ENCODE peak calls at places on chromosome 1, in ten cellular contexts. One of them, this sample, is unnamed. For H3K4me1 and H3K27me3, the result is how much of the 10 kb centered on the place peaks cover.

GRCh38 chr1:37861151-37861550 is 1.8 kb upstream of the MTF1 start:
- DNase-seq in pancreas: no peak
- DNase-seq in lower lobe of right lung: no peak
- DNase-seq in IMR-90: no peak
- DNase-seq in RWPE2: no peak
- DNase-seq in Peyer's patch: no peak
- DNase-seq in K562: no peak
- DNase-seq in hepatocyte: no peak
- DNase-seq in psoas muscle: no peak
- DNase-seq in spleen: no peak
- DNase-seq in this sample: peak

GRCh38 chr1:72282271-72282656 is at the start of gene NEGR1:
- DNase-seq in lower lobe of right lung: peak
- DNase-seq in K562: no peak
- DNase-seq in RWPE2: peak
- DNase-seq in hepatocyte: peak
- DNase-seq in spleen: peak
- DNase-seq in psoas muscle: peak
- DNase-seq in pancreas: peak
- DNase-seq in Peyer's patch: peak
- DNase-seq in IMR-90: peak
- DNase-seq in this sample: peak

GRCh38 chr1:53198241-53198651 is 1.6 kb downstream of the CPT2 start:
- DNase-seq in pancreas: no peak
- DNase-seq in Peyer's patch: peak
- DNase-seq in spleen: no peak
- DNase-seq in RWPE2: no peak
- DNase-seq in K562: no peak
- DNase-seq in lower lobe of right lung: no peak
- DNase-seq in hepatocyte: peak
- DNase-seq in psoas muscle: no peak
- DNase-seq in IMR-90: no peak
- DNase-seq in this sample: peak

GRCh38 chr1:117897551-117897950 is 31.9 kb downstream of the GDAP2 start:
- DNase-seq in K562: no peak
- DNase-seq in psoas muscle: no peak
- DNase-seq in Peyer's patch: no peak
- DNase-seq in IMR-90: peak
- DNase-seq in spleen: no peak
- DNase-seq in hepatocyte: no peak
- DNase-seq in RWPE2: no peak
- DNase-seq in pancreas: no peak
- DNase-seq in lower lobe of right lung: no peak
- DNase-seq in this sample: no peak

GRCh38 chr1:69915347-69915746 is 290.0 kb downstream of the LRRC40 start:
- DNase-seq in Peyer's patch: no peak
- DNase-seq in pancreas: no peak
- DNase-seq in spleen: no peak
- DNase-seq in psoas muscle: no peak
- DNase-seq in RWPE2: no peak
- DNase-seq in hepatocyte: no peak
- DNase-seq in lower lobe of right lung: no peak
- DNase-seq in K562: no peak
- DNase-seq in IMR-90: peak
- DNase-seq in this sample: no peak

GRCh38 chr1:110309768-110310167 is 29.4 kb upstream of the RBM15 start:
- DNase-seq in pancreas: no peak
- DNase-seq in RWPE2: no peak
- DNase-seq in psoas muscle: no peak
- DNase-seq in IMR-90: peak
- DNase-seq in Peyer's patch: no peak
- DNase-seq in lower lobe of right lung: no peak
- DNase-seq in spleen: no peak
- DNase-seq in hepatocyte: peak
- DNase-seq in K562: no peak
- DNase-seq in this sample: no peak

GRCh38 chr1:77347646-77348045 is 65.8 kb downstream of the AK5 start:
- DNase-seq in Peyer's patch: no peak
- DNase-seq in pancreas: no peak
- DNase-seq in IMR-90: peak
- DNase-seq in lower lobe of right lung: no peak
- DNase-seq in psoas muscle: no peak
- DNase-seq in RWPE2: no peak
- DNase-seq in spleen: no peak
- DNase-seq in hepatocyte: peak
- DNase-seq in K562: peak
- DNase-seq in this sample: peak

GRCh38 chr1:162854245-162854860 is 6.6 kb downstream of the CCDC190 start:
- DNase-seq in Peyer's patch: peak
- DNase-seq in spleen: no peak
- DNase-seq in lower lobe of right lung: peak
- DNase-seq in pancreas: peak
- DNase-seq in psoas muscle: peak
- DNase-seq in K562: peak
- DNase-seq in IMR-90: peak
- DNase-seq in RWPE2: no peak
- DNase-seq in hepatocyte: peak
- DNase-seq in this sample: no peak

GRCh38 chr1:230864441-230864840 is 3.9 kb downstream of the C1orf198 start:
- DNase-seq in psoas muscle: no peak
- DNase-seq in spleen: peak
- DNase-seq in Peyer's patch: no peak
- DNase-seq in lower lobe of right lung: no peak
- DNase-seq in RWPE2: no peak
- DNase-seq in IMR-90: no peak
- DNase-seq in hepatocyte: no peak
- DNase-seq in pancreas: no peak
- DNase-seq in K562: no peak
- DNase-seq in this sample: no peak

GRCh38 chr1:29489471-29489870 is 253.1 kb downstream of the PTPRU start:
- DNase-seq in hepatocyte: no peak
- DNase-seq in psoas muscle: no peak
- DNase-seq in Peyer's patch: no peak
- DNase-seq in lower lobe of right lung: no peak
- DNase-seq in spleen: no peak
- DNase-seq in RWPE2: no peak
- DNase-seq in pancreas: no peak
- DNase-seq in K562: no peak
- DNase-seq in IMR-90: no peak
- DNase-seq in this sample: no peak

GRCh38 chr1:35031103-35031452 is 667 bp downstream of the ZMYM6 start:
- DNase-seq in Peyer's patch: peak
- DNase-seq in hepatocyte: peak
- DNase-seq in psoas muscle: peak
- DNase-seq in pancreas: no peak
- DNase-seq in lower lobe of right lung: no peak
- DNase-seq in RWPE2: no peak
- DNase-seq in K562: peak
- DNase-seq in spleen: peak
- DNase-seq in IMR-90: peak
- DNase-seq in this sample: peak

GRCh38 chr1:93150729-93151128 is 29.5 kb downstream of the TMED5 start:
- DNase-seq in IMR-90: no peak
- DNase-seq in spleen: no peak
- DNase-seq in hepatocyte: no peak
- DNase-seq in RWPE2: no peak
- DNase-seq in Peyer's patch: no peak
- DNase-seq in K562: no peak
- DNase-seq in pancreas: no peak
- DNase-seq in psoas muscle: no peak
- DNase-seq in lower lobe of right lung: no peak
- DNase-seq in this sample: no peak

GRCh38 chr1:53546409-53547155 is 87.4 kb downstream of the DMRTB1 start:
- DNase-seq in K562: no peak
- DNase-seq in IMR-90: no peak
- DNase-seq in psoas muscle: no peak
- DNase-seq in pancreas: no peak
- DNase-seq in hepatocyte: no peak
- DNase-seq in RWPE2: peak
- DNase-seq in Peyer's patch: peak
- DNase-seq in lower lobe of right lung: peak
- DNase-seq in spleen: peak
- DNase-seq in this sample: no peak

GRCh38 chr1:27519341-27520258 is 29.6 kb upstream of the WASF2 start:
- DNase-seq in pancreas: peak
- DNase-seq in IMR-90: no peak
- DNase-seq in Peyer's patch: peak
- DNase-seq in RWPE2: no peak
- DNase-seq in K562: no peak
- DNase-seq in psoas muscle: no peak
- DNase-seq in hepatocyte: no peak
- DNase-seq in spleen: peak
- DNase-seq in lower lobe of right lung: no peak
- DNase-seq in this sample: no peak

GRCh38 chr1:43185021-43185420 is 12.9 kb downstream of the CFAP57 start:
- DNase-seq in hepatocyte: no peak
- DNase-seq in psoas muscle: no peak
- DNase-seq in spleen: no peak
- DNase-seq in pancreas: no peak
- DNase-seq in IMR-90: no peak
- DNase-seq in K562: no peak
- DNase-seq in Peyer's patch: no peak
- DNase-seq in RWPE2: no peak
- DNase-seq in lower lobe of right lung: no peak
- DNase-seq in this sample: no peak
- TF ChIP-seq CTCF in hepatocyte: no peak
- TF ChIP-seq CTCF in psoas muscle: no peak
- TF ChIP-seq CTCF in spleen: no peak
- TF ChIP-seq CTCF in pancreas: no peak
- TF ChIP-seq CTCF in IMR-90: no peak
- TF ChIP-seq CTCF in K562: no peak
- TF ChIP-seq CTCF in Peyer's patch: no peak
- TF ChIP-seq CTCF in RWPE2: no peak
- TF ChIP-seq CTCF in lower lobe of right lung: no peak
- TF ChIP-seq CTCF in this sample: no peak

DNA sequence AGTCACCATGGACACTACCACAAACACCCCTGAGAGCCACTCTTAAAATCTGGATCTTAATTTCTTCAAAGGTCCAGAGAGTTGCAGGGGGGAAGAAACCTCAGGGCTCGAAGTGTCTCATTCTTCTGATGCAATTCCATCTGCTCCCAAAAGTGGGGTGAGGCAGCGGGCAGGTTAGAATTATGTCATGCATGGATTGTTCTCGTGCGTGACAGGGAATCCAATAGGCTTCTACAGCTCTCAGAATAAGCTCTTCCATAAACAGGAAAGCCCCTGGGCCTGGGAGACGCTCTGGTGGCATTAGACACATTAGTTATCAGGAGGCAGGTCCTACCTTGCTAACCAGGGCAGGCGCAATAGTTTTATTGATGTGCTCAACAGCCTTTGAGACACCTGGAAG is 8.4 kb downstream of the ENO1 start:
- DNase-seq in pancreas: no peak
- DNase-seq in psoas muscle: no peak
- DNase-seq in Peyer's patch: no peak
- DNase-seq in spleen: no peak
- DNase-seq in lower lobe of right lung: no peak
- DNase-seq in RWPE2: no peak
- DNase-seq in K562: no peak
- DNase-seq in IMR-90: no peak
- DNase-seq in hepatocyte: no peak
- DNase-seq in this sample: no peak
- H3K4me1 ChIP-seq in pancreas: under half
- H3K4me1 ChIP-seq in psoas muscle: half or more
- H3K4me1 ChIP-seq in Peyer's patch: under half
- H3K4me1 ChIP-seq in spleen: under half
- H3K4me1 ChIP-seq in lower lobe of right lung: under half
- H3K4me1 ChIP-seq in RWPE2: under half
- H3K4me1 ChIP-seq in K562: under half
- H3K4me1 ChIP-seq in IMR-90: under half
- H3K4me1 ChIP-seq in hepatocyte: under half
- H3K4me1 ChIP-seq in this sample: under half

GRCh38 chr1:202213361-202214088 is 19.9 kb downstream of the LGR6 start:
- DNase-seq in lower lobe of right lung: no peak
- DNase-seq in RWPE2: no peak
- DNase-seq in pancreas: no peak
- DNase-seq in psoas muscle: no peak
- DNase-seq in K562: peak
- DNase-seq in spleen: no peak
- DNase-seq in Peyer's patch: no peak
- DNase-seq in IMR-90: no peak
- DNase-seq in hepatocyte: no peak
- DNase-seq in this sample: peak
- H3K27me3 ChIP-seq in lower lobe of right lung: under half
- H3K27me3 ChIP-seq in RWPE2: under half
- H3K27me3 ChIP-seq in pancreas: under half
- H3K27me3 ChIP-seq in psoas muscle: under half
- H3K27me3 ChIP-seq in K562: half or more
- H3K27me3 ChIP-seq in spleen: half or more
- H3K27me3 ChIP-seq in Peyer's patch: under half
- H3K27me3 ChIP-seq in IMR-90: half or more
- H3K27me3 ChIP-seq in hepatocyte: under half
- H3K27me3 ChIP-seq in this sample: half or more

GRCh38 chr1:174414205-174414604 is 33.6 kb upstream of the GPR52 start:
- DNase-seq in hepatocyte: no peak
- DNase-seq in lower lobe of right lung: no peak
- DNase-seq in K562: no peak
- DNase-seq in Peyer's patch: no peak
- DNase-seq in pancreas: no peak
- DNase-seq in psoas muscle: no peak
- DNase-seq in RWPE2: no peak
- DNase-seq in spleen: no peak
- DNase-seq in IMR-90: no peak
- DNase-seq in this sample: no peak

GRCh38 chr1:174407705-174408104 is 40.1 kb upstream of the GPR52 start:
- DNase-seq in RWPE2: no peak
- DNase-seq in psoas muscle: no peak
- DNase-seq in lower lobe of right lung: no peak
- DNase-seq in spleen: no peak
- DNase-seq in pancreas: no peak
- DNase-seq in IMR-90: no peak
- DNase-seq in Peyer's patch: no peak
- DNase-seq in hepatocyte: no peak
- DNase-seq in K562: no peak
- DNase-seq in this sample: no peak

GRCh38 chr1:174417921-174418320 is 29.8 kb upstream of the GPR52 start:
- DNase-seq in Peyer's patch: no peak
- DNase-seq in psoas muscle: no peak
- DNase-seq in lower lobe of right lung: no peak
- DNase-seq in K562: no peak
- DNase-seq in pancreas: no peak
- DNase-seq in hepatocyte: no peak
- DNase-seq in RWPE2: no peak
- DNase-seq in spleen: no peak
- DNase-seq in IMR-90: no peak
- DNase-seq in this sample: no peak

GRCh38 chr1:174408142-174408541 is 39.6 kb upstream of the GPR52 start:
- DNase-seq in RWPE2: no peak
- DNase-seq in Peyer's patch: no peak
- DNase-seq in psoas muscle: no peak
- DNase-seq in lower lobe of right lung: no peak
- DNase-seq in K562: no peak
- DNase-seq in hepatocyte: no peak
- DNase-seq in spleen: no peak
- DNase-seq in IMR-90: peak
- DNase-seq in pancreas: no peak
- DNase-seq in this sample: no peak

GRCh38 chr1:174413632-174414031 is 34.1 kb upstream of the GPR52 start:
- DNase-seq in K562: peak
- DNase-seq in hepatocyte: no peak
- DNase-seq in lower lobe of right lung: no peak
- DNase-seq in spleen: no peak
- DNase-seq in RWPE2: no peak
- DNase-seq in pancreas: no peak
- DNase-seq in psoas muscle: no peak
- DNase-seq in Peyer's patch: no peak
- DNase-seq in IMR-90: no peak
- DNase-seq in this sample: no peak
- TF ChIP-seq CTCF in K562: peak
- TF ChIP-seq CTCF in hepatocyte: no peak
- TF ChIP-seq CTCF in lower lobe of right lung: no peak
- TF ChIP-seq CTCF in spleen: no peak
- TF ChIP-seq CTCF in RWPE2: no peak
- TF ChIP-seq CTCF in pancreas: no peak
- TF ChIP-seq CTCF in psoas muscle: no peak
- TF ChIP-seq CTCF in Peyer's patch: no peak
- TF ChIP-seq CTCF in IMR-90: peak
- TF ChIP-seq CTCF in this sample: peak